ENCODE peak calls at places on chromosomes 2 and 18, in six cellular contexts. Z is HCT116, U is heart left ventricle, I is prostate gland, W is IMR-90, T is body of pancreas. P is an unnamed sample.

GRCh38 chr18:25669741-25670140 is 317.8 kb upstream of the ZNF521 start:
- DNase-seq in Z (no peak), U (no peak), I (no peak), W (no peak), T (no peak), P (no peak)

GRCh38 chr2:85741811-85742507 is 11.8 kb upstream of the ATOH8 start:
- DNase-seq in Z (no peak), U (peak; percentile 62), I (peak; percentile 83), W (peak; percentile 96), T (peak; percentile 48), P (no peak)

GRCh38 chr18:55097406-55098170 is 138.3 kb upstream of the CCDC68 start:
- DNase-seq in Z (no peak), U (no peak), I (no peak), W (no peak), T (no peak), P (no peak)

GRCh38 chr2:207993141-207993763 is 32.1 kb downstream of the PLEKHM3 start:
- DNase-seq in Z (no peak), U (no peak), I (no peak), W (peak; percentile 77), T (no peak), P (no peak)

GRCh38 chr18:13018379-13018778 is 27.2 kb downstream of the CEP192 start:
- DNase-seq in Z (no peak), U (no peak), I (no peak), W (no peak), T (no peak), P (no peak)

GRCh38 chr18:68221116-68221724 is 493.7 kb downstream of the TMX3 start:
- DNase-seq in Z (no peak), U (no peak), I (no peak), W (no peak), T (no peak), P (no peak)

GRCh38 chr2:10614940-10615339 is 74.8 kb downstream of the NOL10 start:
- DNase-seq in Z (no peak), U (no peak), I (no peak), W (peak; percentile 46), T (no peak), P (no peak)

GRCh38 chr18:32255570-32255969 is 65.7 kb downstream of the MEP1B start:
- DNase-seq in Z (no peak), U (no peak), I (no peak), W (no peak), T (no peak), P (no peak)

GRCh38 chr18:26655614-26656400 is 107.5 kb upstream of the KCTD1 start:
- DNase-seq in Z (no peak), U (peak; percentile 68), I (peak; percentile 49), W (peak; percentile 11), T (peak; percentile 60), P (no peak)

GRCh38 chr2:235901243-235901642 is 266.9 kb downstream of the GBX2 start:
- DNase-seq in Z (no peak), U (no peak), I (no peak), W (no peak), T (no peak), P (no peak)

GRCh38 chr2:159904127-159904564 is 106.1 kb upstream of the CD302 start:
- DNase-seq in Z (no peak), U (no peak), I (no peak), W (no peak), T (peak; percentile 14), P (peak; percentile 16)

GRCh38 chr2:189609423-189609816 is 28.8 kb upstream of the SLC40A1 start:
- DNase-seq in Z (no peak), U (no peak), I (no peak), W (peak; percentile 59), T (no peak), P (no peak)

GRCh38 chr2:120559401-120559800 is 176.3 kb upstream of the GLI2 start:
- DNase-seq in Z (no peak), U (no peak), I (no peak), W (peak; percentile 100), T (no peak), P (no peak)

GRCh38 chr18:22613788-22614187 is 196.1 kb upstream of the CTAGE1 start:
- DNase-seq in Z (no peak), U (no peak), I (no peak), W (peak; percentile 44), T (no peak), P (no peak)
- H3K27ac ChIP-seq in Z (no peak overlapping the region), U (no peak overlapping the region), I (no peak overlapping the region), W (no peak overlapping the region), T (no peak overlapping the region), P (no peak overlapping the region)

DNA sequence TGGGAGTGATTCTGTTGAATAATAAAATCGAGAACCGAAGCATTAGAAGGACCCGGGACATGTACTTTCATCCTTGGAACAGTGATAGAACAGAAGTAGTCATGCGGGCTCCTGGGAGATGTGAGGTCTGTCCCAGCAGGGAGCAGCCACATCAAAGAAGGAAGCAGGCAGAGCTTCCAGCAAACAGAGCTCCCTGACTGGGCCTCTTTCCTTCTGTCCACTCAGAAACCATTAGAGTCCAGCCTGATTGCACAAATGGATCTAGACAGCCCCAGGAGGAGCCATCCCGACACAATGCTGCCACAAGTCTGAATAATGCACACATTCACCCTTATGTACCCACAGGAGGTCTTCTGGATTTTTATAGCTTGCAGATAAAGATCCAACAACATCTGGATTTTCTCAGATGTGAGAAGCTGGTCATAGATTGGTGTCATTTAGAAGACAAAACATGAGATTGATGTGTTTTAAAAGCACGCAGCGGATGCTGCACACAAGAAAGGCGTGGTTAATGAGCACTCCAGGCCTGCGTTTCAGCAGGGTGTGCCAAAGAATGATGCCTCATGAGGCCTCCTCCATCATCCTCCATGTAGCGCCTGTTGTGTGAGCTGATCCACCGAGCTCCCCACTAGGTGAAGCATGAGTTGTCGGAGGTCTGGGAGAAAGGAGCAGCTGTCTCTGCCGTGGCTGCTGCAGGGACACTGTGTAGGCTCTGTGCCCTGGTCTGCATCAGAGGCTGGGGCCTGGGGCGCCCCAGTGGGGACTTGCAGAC is 60.5 kb downstream of the MTCL1 start:
- DNase-seq in Z (peak; percentile 2), U (no peak), I (no peak), W (no peak), T (no peak), P (no peak)
- TF ChIP-seq CTCF in Z (no peak), U (no peak), I (no peak), W (no peak), T (no peak), P (no peak)

GRCh38 chr2:18262601-18263000 is 297.9 kb downstream of the RDH14 start:
- DNase-seq in Z (no peak), U (no peak), I (no peak), W (peak; percentile 45), T (no peak), P (no peak)
- H3K4me1 ChIP-seq in Z (no peaks in the 10 kb centered on the region), U (no peaks in the 10 kb centered on the region), I (no peaks in the 10 kb centered on the region), W (no peaks in the 10 kb centered on the region), T (no peaks in the 10 kb centered on the region), P (no peaks in the 10 kb centered on the region)

DNA sequence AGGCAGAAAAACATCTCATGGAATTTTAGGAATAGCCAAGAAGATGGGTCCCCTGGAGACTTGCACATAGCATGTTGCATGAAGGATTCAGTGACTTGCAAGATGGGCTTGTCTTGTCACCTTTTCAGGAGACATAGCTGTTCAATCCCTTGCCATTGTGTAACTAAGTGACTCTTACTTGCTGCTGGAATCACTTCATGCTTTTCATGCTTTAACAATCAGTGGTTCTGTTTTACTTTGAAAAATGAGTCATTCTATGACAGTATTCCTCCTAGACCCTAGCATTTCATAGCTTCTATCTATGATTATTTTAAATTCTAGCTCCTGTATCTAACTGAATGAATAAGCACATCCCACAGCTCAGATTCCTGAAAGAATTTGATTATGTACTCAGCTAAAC is 2.8 kb downstream of the KYNU start:
- DNase-seq in Z (no peak), U (no peak), I (no peak), W (peak; percentile 92), T (no peak), P (no peak)
- H3K27ac ChIP-seq in Z (no peak overlapping the region), U (no peak overlapping the region), I (no peak overlapping the region), W (no peak overlapping the region), T (no peak overlapping the region), P (no peak overlapping the region)

DNA sequence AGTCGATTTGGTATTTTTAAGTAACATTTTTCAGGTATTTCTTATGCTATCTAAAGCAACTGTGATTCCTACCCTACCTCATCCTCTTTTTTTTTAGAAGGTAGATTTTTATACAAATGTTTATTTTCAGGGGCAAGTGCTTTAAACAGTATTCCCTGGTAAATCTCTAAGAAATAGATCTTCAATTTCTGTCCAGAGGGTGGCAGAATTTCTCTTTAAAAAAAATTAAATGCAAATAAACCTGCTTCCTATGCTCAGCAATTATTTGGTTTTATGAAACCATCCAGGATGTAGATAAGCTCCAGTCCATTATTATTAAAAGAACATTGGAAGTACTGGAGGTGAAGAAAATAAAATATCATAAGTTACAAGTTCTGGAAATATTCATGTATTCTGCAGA is 191.9 kb downstream of the MYO3B start:
- DNase-seq in Z (peak; percentile 21), U (no peak), I (no peak), W (peak; percentile 11), T (no peak), P (no peak)
- TF ChIP-seq CTCF in Z (no peak), U (peak; percentile 27), I (no peak), W (peak; percentile 36), T (peak; percentile 40), P (no peak)

DNA sequence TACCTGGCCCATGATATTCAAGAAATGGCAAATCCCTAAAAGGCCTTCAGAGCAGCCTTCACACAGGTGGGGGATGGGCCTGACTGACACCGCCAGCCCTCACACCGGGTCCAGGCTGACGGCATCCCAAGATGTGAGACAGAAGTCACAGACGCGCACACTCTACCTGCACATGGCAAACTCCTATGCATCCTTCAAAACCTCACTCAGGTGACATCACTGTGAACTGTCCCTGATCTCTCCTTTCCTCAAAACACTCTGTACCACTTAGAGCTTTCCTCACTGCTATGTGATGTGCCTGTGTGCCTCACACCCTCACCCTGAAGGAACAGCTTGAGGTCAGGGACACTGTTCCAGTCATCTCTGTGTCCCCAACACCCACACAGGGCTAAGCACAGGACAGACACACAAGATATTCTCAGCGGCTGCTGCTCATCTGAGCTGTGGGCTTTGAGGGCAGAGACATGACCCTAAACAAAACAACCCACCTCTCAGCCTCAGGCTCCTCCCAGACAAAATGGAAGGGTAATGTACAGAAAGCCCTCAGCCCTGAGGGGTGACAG is 27.5 kb downstream of the BIN1 start:
- DNase-seq in Z (no peak), U (no peak), I (no peak), W (no peak), T (no peak), P (no peak)
- H3K4me1 ChIP-seq in Z (peaks cover 16% of the 10 kb centered on the region), U (peaks cover 4% of the 10 kb centered on the region), I (peaks cover 18% of the 10 kb centered on the region), W (peaks cover 35% of the 10 kb centered on the region), T (peaks cover 6% of the 10 kb centered on the region), P (peaks cover 84% of the 10 kb centered on the region)

GRCh38 chr18:62988467-62988866 is 273.1 kb downstream of the PHLPP1 start:
- DNase-seq in Z (no peak), U (no peak), I (no peak), W (no peak), T (no peak), P (no peak)
- H3K27ac ChIP-seq in Z (no peak overlapping the region), U (no peak overlapping the region), I (no peak overlapping the region), W (no peak overlapping the region), T (no peak overlapping the region), P (no peak overlapping the region)

DNA sequence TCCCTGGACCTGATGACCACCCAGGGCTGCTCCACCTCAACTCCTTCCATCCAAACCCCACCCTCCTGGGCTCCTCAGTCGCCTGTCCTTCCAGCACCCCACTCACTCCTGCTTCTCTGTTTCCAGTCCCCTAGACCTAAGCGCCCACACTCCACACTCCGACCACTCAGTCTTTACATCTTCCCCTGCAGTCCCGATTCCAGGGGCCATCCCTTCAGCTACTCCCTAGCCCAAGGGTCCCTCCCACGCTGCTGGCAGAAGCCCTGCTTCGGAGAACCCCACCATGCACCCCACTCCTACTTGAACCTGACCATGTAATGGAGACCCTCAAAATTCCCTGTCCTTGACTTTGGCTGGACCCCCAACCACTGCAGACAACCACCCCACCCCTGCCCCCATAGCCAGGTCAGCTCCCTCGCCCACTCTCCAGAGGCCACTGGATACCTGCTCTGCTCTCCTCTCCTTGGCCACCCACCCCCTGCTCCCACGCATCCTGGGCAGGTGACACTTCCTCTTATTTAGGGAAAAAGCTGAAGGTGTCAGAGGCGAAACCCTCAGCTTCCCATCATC is 28.2 kb downstream of the EMX1 start:
- DNase-seq in Z (no peak), U (no peak), I (no peak), W (no peak), T (no peak), P (no peak)
- TF ChIP-seq CTCF in Z (no peak), U (no peak), I (no peak), W (no peak), T (no peak), P (no peak)